ENCODE peak calls at places on chromosomes 5 and 9, in four cellular contexts. V is breast epithelium, H is AG09319, A is esophagus squamous epithelium. Q is an unnamed sample.

GRCh38 chr5:125409496-125410351 is 663.3 kb upstream of the ZNF608 start:
- DNase-seq in V (no peak), A (no peak), H (no peak), Q (no peak)

GRCh38 chr5:99004960-99005359 is 76.2 kb upstream of the CHD1 start:
- DNase-seq in V (no peak), A (no peak), H (no peak), Q (no peak)

GRCh38 chr9:127817881-127818434 is 15.3 kb downstream of the FPGS start:
- DNase-seq in H (no peak), A (no peak), V (no peak), Q (no peak)

GRCh38 chr9:131346559-131346958 is 47.3 kb upstream of the PRRC2B start:
- DNase-seq in A (no peak), V (no peak), H (no peak), Q (no peak)

GRCh38 chr5:76942581-76942980 is 10.3 kb upstream of the CRHBP start:
- DNase-seq in V (no peak), H (no peak), A (no peak), Q (no peak)

GRCh38 chr9:131587331-131587730 is 42.0 kb downstream of the PRRT1B start:
- DNase-seq in A (no peak), H (no peak), V (no peak), Q (no peak)

GRCh38 chr9:74322661-74323314 is 174.3 kb upstream of the RORB start:
- DNase-seq in A (no peak), V (no peak), H (no peak), Q (no peak)

GRCh38 chr5:13910227-13910626 is 34.3 kb downstream of the DNAH5 start:
- DNase-seq in A (no peak), V (no peak), H (no peak), Q (no peak)

GRCh38 chr5:173490681-173491080 is 125.8 kb downstream of the BOD1 start:
- DNase-seq in H (no peak), A (no peak), V (no peak), Q (no peak)

GRCh38 chr9:134216449-134216951 is 52.1 kb upstream of the RNU6ATAC start:
- DNase-seq in H (no peak), V (no peak), A (no peak), Q (peak; percentile 10)

GRCh38 chr9:83130541-83130940 is 67.6 kb upstream of the RASEF start:
- DNase-seq in H (no peak), A (no peak), V (no peak), Q (no peak)

GRCh38 chr5:1009359-1010180 is 968 bp downstream of the NKD2 start:
- DNase-seq in V (peak; percentile 39), H (no peak), A (no peak), Q (peak; percentile 21)

GRCh38 chr5:87243161-87243877 is 24.4 kb upstream of the RASA1 start:
- DNase-seq in A (no peak), V (no peak), H (peak; percentile 31), Q (no peak)

GRCh38 chr9:94286056-94286455 is 27.0 kb downstream of the ZNF169 start:
- DNase-seq in H (no peak), V (no peak), A (no peak), Q (no peak)

GRCh38 chr5:98635631-98636030 is 137.8 kb upstream of the RGMB start:
- DNase-seq in V (no peak), H (no peak), A (no peak), Q (no peak)

GRCh38 chr5:10046681-10047080 is 203.0 kb downstream of the ATPSCKMT start:
- DNase-seq in A (no peak), V (no peak), H (no peak), Q (no peak)

GRCh38 chr9:117434568-117434967 is 19.7 kb upstream of the ASTN2 start:
- DNase-seq in H (no peak), A (no peak), V (no peak), Q (no peak)

GRCh38 chr5:107777161-107777740 is 106.5 kb upstream of the EFNA5 start:
- DNase-seq in A (no peak), H (no peak), V (no peak), Q (no peak)

GRCh38 chr5:1762121-1762877 is 37.3 kb downstream of the MRPL36 start:
- DNase-seq in H (no peak), A (no peak), V (peak; percentile 45), Q (no peak)

GRCh38 chr5:143166661-143167420 is 236.6 kb downstream of the NR3C1 start:
- DNase-seq in H (no peak), A (no peak), V (no peak), Q (no peak)

GRCh38 chr5:74326571-74327338 is 313.8 kb downstream of the ENC1 start:
- DNase-seq in H (peak; percentile 11), A (no peak), V (no peak), Q (no peak)

GRCh38 chr9:89442016-89442415 is 55.9 kb downstream of the SEMA4D start:
- DNase-seq in A (no peak), H (no peak), V (no peak), Q (no peak)

GRCh38 chr9:81716409-81716808 is 27.1 kb upstream of the TLE1 start:
- DNase-seq in A (no peak), V (no peak), H (no peak), Q (no peak)

GRCh38 chr9:114742947-114743346 is 61.0 kb upstream of the TEX48 start:
- DNase-seq in A (no peak), H (no peak), V (no peak), Q (no peak)

GRCh38 chr5:59800375-59800893 is 93.1 kb downstream of the PDE4D start:
- DNase-seq in H (no peak), A (no peak), V (no peak), Q (no peak)
- TF ChIP-seq CTCF in H (no peak), A (no peak), V (no peak), Q (no peak)

GRCh38 chr9:121269030-121269887 is 1.3 kb downstream of the GSN start:
- DNase-seq in H (no peak), V (no peak), A (no peak), Q (no peak)

GRCh38 chr9:121266906-121267650 is 884 bp upstream of the GSN start:
- DNase-seq in H (no peak), V (no peak), A (no peak), Q (no peak)

GRCh38 chr9:121269888-121270254 is 1.9 kb downstream of the GSN start:
- DNase-seq in H (no peak), A (no peak), V (no peak), Q (no peak)

GRCh38 chr9:121267689-121268597 is at the start of gene GSN:
- DNase-seq in V (peak; percentile 86), A (no peak), H (no peak), Q (peak; percentile 55)

DNA sequence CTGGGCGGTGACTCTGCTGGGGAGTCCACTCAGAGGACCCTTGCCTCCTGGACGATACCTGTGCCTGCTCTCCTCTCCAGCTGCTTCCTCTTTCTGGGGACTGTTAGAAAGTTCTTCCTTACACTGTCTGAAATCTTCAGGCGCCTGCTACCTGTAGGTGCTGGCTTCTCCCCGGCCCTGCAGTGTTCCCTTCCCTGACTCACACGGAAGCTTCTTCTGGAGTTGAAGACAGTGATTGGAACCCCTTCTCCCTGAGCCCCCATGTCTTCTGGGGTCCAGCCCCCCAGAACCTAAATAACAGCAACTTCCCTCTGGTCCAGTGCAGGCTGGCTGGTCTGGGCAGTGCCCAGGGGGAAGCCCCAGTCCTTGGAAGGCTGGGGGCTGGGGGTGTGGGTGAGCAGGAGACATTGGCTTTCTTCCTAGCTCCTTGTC is 652 bp downstream of the GSN start:
- DNase-seq in A (no peak), V (no peak), H (no peak), Q (no peak)
- TF ChIP-seq CTCF in A (no peak), V (no peak), H (no peak), Q (no peak)

GRCh38 chr9:124420991-124421543 is 5.8 kb upstream of the PSMB7 start:
- DNase-seq in A (no peak), H (no peak), V (no peak), Q (no peak)
- TF ChIP-seq CTCF in A (no peak), H (no peak), V (no peak), Q (no peak)

GRCh38 chr9:122015165-122015821 is 77.8 kb downstream of the TTLL11 start:
- DNase-seq in A (no peak), V (no peak), H (no peak), Q (no peak)

GRCh38 chr9:122016309-122016708 is 76.8 kb downstream of the TTLL11 start:
- DNase-seq in A (no peak), H (no peak), V (no peak), Q (no peak)

GRCh38 chr9:122011818-122012498 is 81.2 kb downstream of the TTLL11 start:
- DNase-seq in V (no peak), H (no peak), A (no peak), Q (no peak)

GRCh38 chr9:122020398-122020797 is 72.7 kb downstream of the TTLL11 start:
- DNase-seq in A (no peak), V (no peak), H (no peak), Q (no peak)

GRCh38 chr9:122016789-122017188 is 76.3 kb downstream of the TTLL11 start:
- DNase-seq in V (no peak), H (no peak), A (no peak), Q (no peak)
- TF ChIP-seq CTCF in V (no peak), H (peak; percentile 27), A (no peak), Q (no peak)

GRCh38 chr5:3400659-3401058 is 195.0 kb upstream of the IRX1 start:
- DNase-seq in A (no peak), V (no peak), H (no peak), Q (no peak)

GRCh38 chr5:3401635-3402034 is 194.0 kb upstream of the IRX1 start:
- DNase-seq in V (no peak), H (no peak), A (no peak), Q (no peak)
- TF ChIP-seq CTCF in V (no peak), H (no peak), A (no peak), Q (no peak)

GRCh38 chr5:63570752-63571151 is 391.5 kb downstream of the HTR1A start:
- DNase-seq in A (no peak), V (no peak), H (no peak), Q (no peak)
- TF ChIP-seq CTCF in A (no peak), V (no peak), H (no peak), Q (no peak)

DNA sequence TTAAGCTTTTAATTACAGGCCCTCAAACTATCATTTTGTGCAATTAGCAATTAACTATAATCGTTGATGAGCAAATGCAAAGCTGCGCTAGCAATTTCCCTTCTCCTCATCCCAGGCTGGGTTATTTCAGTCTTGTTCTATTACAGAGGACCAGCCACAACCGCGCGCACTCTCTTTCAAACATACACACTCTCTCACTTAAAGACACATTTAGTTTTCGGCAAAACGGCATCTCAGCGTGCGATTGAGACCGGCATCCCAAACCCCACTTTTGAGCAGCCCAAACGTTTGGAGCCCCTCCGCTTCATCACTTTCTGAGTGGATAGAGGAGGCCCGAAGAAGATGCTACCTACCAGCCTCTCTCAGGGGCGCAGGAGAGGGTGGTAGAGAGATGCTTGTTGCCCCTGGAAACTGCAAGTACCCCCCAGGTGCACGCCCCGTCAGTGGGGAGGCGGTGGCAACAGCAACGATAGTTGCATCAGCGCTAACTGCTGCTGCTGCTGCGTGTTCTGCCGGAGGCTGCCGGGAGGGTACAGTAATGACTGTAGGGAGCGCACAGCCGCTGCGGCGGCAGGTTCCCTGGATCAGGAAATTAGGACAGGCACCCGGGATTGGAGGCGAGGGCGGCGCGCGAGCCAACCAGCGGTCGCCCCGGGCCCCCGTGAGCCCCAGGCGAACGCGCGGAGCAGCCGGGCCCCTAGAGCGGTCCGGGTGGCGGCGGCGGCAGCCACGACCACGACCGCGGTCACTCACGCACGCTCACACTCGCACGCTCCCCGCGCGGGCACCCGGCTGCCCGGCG is 510 bp upstream of the VLDLR start:
- DNase-seq in H (peak; percentile 63), A (no peak), V (peak; percentile 73), Q (peak; percentile 45)
- TF ChIP-seq CTCF in H (peak; percentile 11), A (no peak), V (no peak), Q (no peak)

GRCh38 chr5:72244862-72245371 is 75.1 kb downstream of the MRPS27 start:
- DNase-seq in A (no peak), H (no peak), V (no peak), Q (no peak)
- TF ChIP-seq CTCF in A (no peak), H (peak; percentile 52), V (no peak), Q (no peak)

Q was measured in omental fat pad.